ENCODE peak calls at places on chromosomes 13 and 19, in eight cellular contexts. T is cardiac muscle cell, G is astrocyte, V is H1, F is tibial artery, Q is H9, W is mesenchymal stem cell, K is ovary. P is an unnamed sample.

GRCh38 chr19:6476155-6476895 is 5.3 kb downstream of the DENND1C start:
- DNase-seq in T (peak; percentile 49), G (no peak), V (peak; percentile 99), F (no peak), Q (peak; percentile 99), W (peak; percentile 53), K (peak; percentile 30), P (peak; percentile 96)

GRCh38 chr13:50531917-50532899 is 311.3 kb downstream of the DLEU7 start:
- DNase-seq in T (peak; percentile 67), G (no peak), V (no peak), F (no peak), Q (no peak), W (no peak), K (no peak), P (peak; percentile 29)

GRCh38 chr13:73060251-73061160 is 1.7 kb downstream of the KLF5 start:
- DNase-seq in T (peak; percentile 75), G (peak; percentile 82), V (no peak), F (no peak), Q (no peak), W (peak; percentile 80), K (no peak), P (peak; percentile 56)

GRCh38 chr13:114164681-114165429 is 14.2 kb upstream of the CFAP97D2 start:
- DNase-seq in T (no peak), G (no peak), V (no peak), F (peak; percentile 41), Q (no peak), W (no peak), K (no peak), P (no peak)

GRCh38 chr19:53374743-53375142 is 9.2 kb downstream of the ZNF525 start:
- DNase-seq in T (no peak), G (no peak), V (no peak), F (no peak), Q (no peak), W (no peak), K (no peak), P (no peak)

GRCh38 chr13:68173111-68173510 is 943.0 kb upstream of the PCDH9 start:
- DNase-seq in T (no peak), G (peak; percentile 71), V (no peak), F (no peak), Q (no peak), W (no peak), K (no peak), P (no peak)

GRCh38 chr13:111401755-111402154 is 81.3 kb downstream of the TEX29 start:
- DNase-seq in T (no peak), G (no peak), V (no peak), F (peak; percentile 37), Q (no peak), W (no peak), K (no peak), P (no peak)

GRCh38 chr19:47243364-47243775 is 12.4 kb upstream of the BBC3 start:
- DNase-seq in T (no peak), G (peak; percentile 12), V (no peak), F (no peak), Q (no peak), W (no peak), K (no peak), P (no peak)

GRCh38 chr13:29436291-29436690 is 159.2 kb downstream of the SLC7A1 start:
- DNase-seq in T (peak; percentile 57), G (peak; percentile 90), V (no peak), F (no peak), Q (no peak), W (peak; percentile 66), K (no peak), P (no peak)

GRCh38 chr19:19587776-19588175 is 30.7 kb downstream of the PBX4 start:
- DNase-seq in T (no peak), G (no peak), V (no peak), F (no peak), Q (no peak), W (no peak), K (no peak), P (no peak)

GRCh38 chr19:39207293-39207836 is 3.3 kb upstream of the SYCN start:
- DNase-seq in T (no peak), G (no peak), V (no peak), F (no peak), Q (no peak), W (no peak), K (no peak), P (no peak)

GRCh38 chr19:13795595-13796300 is 505 bp downstream of the ZSWIM4 start:
- DNase-seq in T (peak; percentile 25), G (no peak), V (no peak), F (peak; percentile 73), Q (peak; percentile 67), W (no peak), K (peak; percentile 52), P (no peak)

GRCh38 chr19:51305479-51305878 is 6.0 kb upstream of the IGLON5 start:
- DNase-seq in T (no peak), G (no peak), V (no peak), F (peak; percentile 27), Q (no peak), W (no peak), K (no peak), P (no peak)

GRCh38 chr13:92896842-92897241 is 329.8 kb upstream of the GPC6 start:
- DNase-seq in T (peak; percentile 67), G (peak; percentile 24), V (no peak), F (no peak), Q (no peak), W (peak; percentile 14), K (no peak), P (no peak)

GRCh38 chr13:50052478-50052877 is 37.2 kb downstream of the KCNRG start:
- DNase-seq in T (no peak), G (no peak), V (no peak), F (no peak), Q (no peak), W (no peak), K (no peak), P (no peak)

GRCh38 chr13:90797335-90797734 is 550.2 kb upstream of the MIR17HG start:
- DNase-seq in T (no peak), G (no peak), V (no peak), F (no peak), Q (no peak), W (no peak), K (no peak), P (no peak)

GRCh38 chr13:90792335-90792734 is 555.2 kb upstream of the MIR17HG start:
- DNase-seq in T (no peak), G (peak; percentile 6), V (no peak), F (no peak), Q (no peak), W (no peak), K (no peak), P (no peak)

GRCh38 chr13:90793261-90793785 is 554.2 kb upstream of the MIR17HG start:
- DNase-seq in T (peak; percentile 16), G (peak; percentile 81), V (no peak), F (no peak), Q (no peak), W (no peak), K (no peak), P (no peak)
- H3K27ac ChIP-seq in T (no peak overlapping the region), G (no peak overlapping the region), V (no peak overlapping the region), F (no peak overlapping the region), Q (no peak overlapping the region), W (no peak overlapping the region), K (no peak overlapping the region), P (no peak overlapping the region)

GRCh38 chr13:41502676-41503075 is 45.3 kb downstream of the RGCC start:
- DNase-seq in T (no peak), G (no peak), V (no peak), F (no peak), Q (no peak), W (no peak), K (no peak), P (no peak)

GRCh38 chr13:41503386-41503785 is 46.0 kb downstream of the RGCC start:
- DNase-seq in T (no peak), G (no peak), V (no peak), F (no peak), Q (peak; percentile 1), W (no peak), K (no peak), P (no peak)

GRCh38 chr13:41506312-41506711 is 49.0 kb downstream of the RGCC start:
- DNase-seq in T (no peak), G (no peak), V (no peak), F (no peak), Q (no peak), W (peak; percentile 40), K (no peak), P (no peak)

GRCh38 chr13:41502021-41502420 is 44.7 kb downstream of the RGCC start:
- DNase-seq in T (no peak), G (no peak), V (no peak), F (no peak), Q (no peak), W (no peak), K (no peak), P (no peak)

DNA sequence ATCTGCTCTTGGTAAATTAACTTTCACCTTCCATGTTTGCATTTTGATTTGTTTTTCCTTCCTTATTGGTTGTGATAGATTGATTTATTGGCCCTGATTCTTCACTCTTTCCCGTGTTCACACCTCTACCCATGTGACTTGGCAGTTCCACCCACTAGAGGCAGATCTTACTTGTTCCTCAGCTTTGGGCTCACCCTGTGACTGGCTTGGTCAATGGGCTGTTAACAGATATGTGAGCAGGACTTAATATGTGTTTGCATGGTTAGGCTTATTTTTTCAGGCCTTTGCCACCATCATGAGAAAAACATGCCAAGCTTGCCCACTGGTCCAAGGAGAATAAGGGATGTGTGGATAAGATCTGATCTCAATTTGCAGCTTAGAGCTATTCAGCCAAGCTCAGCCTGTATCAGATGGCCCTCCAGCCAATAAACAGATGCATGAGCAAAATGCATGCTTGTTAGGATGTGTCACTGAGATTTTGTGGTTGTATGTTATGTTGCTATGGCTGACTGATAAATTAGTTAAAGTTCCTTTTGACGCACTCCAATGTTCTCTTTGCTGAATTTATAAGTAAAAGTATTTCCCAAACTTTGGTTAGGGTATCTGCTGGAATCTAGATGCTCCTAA is 48.0 kb downstream of the RGCC start:
- DNase-seq in T (peak; percentile 86), G (peak; percentile 98), V (no peak), F (no peak), Q (no peak), W (peak; percentile 92), K (no peak), P (no peak)
- H3K27ac ChIP-seq in T (no peak overlapping the region), G (peak overlapping the region; percentile 72), V (no peak overlapping the region), F (no peak overlapping the region), Q (no peak overlapping the region), W (peak overlapping the region; percentile 65), K (no peak overlapping the region), P (no peak overlapping the region)

DNA sequence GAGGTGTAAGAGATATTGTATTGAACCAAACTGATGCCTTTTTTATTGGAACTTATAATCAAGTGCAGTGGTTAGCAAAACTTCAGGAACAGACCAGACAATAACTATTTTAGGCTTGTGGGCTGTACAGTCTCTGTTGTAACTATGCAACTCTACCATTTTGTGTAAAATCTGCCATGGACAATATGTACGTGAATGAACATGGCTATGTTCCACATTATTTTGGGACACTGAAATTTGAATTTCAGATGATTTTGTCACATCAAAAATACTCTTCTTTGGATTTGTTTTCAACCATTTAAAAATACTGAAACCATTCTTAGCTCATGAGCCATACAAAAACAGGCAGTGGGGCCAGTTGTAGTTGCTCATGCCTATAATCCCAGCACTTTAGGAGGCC is 27.9 kb upstream of the PEG3 start:
- DNase-seq in T (no peak), G (no peak), V (no peak), F (no peak), Q (no peak), W (no peak), K (no peak), P (no peak)
- H3K27ac ChIP-seq in T (no peak overlapping the region), G (no peak overlapping the region), V (no peak overlapping the region), F (no peak overlapping the region), Q (no peak overlapping the region), W (no peak overlapping the region), K (no peak overlapping the region), P (no peak overlapping the region)

GRCh38 chr19:35648017-35648961 is at the start of gene COX6B1:
- DNase-seq in T (peak; percentile 97), G (peak; percentile 95), V (peak; percentile 88), F (peak; percentile 96), Q (peak; percentile 97), W (peak; percentile 99), K (peak; percentile 89), P (peak; percentile 100)
- H3K27ac ChIP-seq in T (peak within 1 kb of the TSS; percentile 70), G (peak within 1 kb of the TSS; percentile 69), V (peak within 1 kb of the TSS; percentile 44), F (peak within 1 kb of the TSS; percentile 82), Q (no peak within 1 kb of the TSS), W (peak within 1 kb of the TSS; percentile 43), K (no peak within 1 kb of the TSS), P (peak within 1 kb of the TSS; percentile 89)